ENCODE peak calls at places on chromosomes 11 and 22, in ten cellular contexts. I is Panc1, X is stomach, K is prostate gland, G is endothelial cell of umbilical vein, B is GM23338, L is upper lobe of left lung, M is GM12891, W is HL-60, J is transverse colon. N is an unnamed sample.

GRCh38 chr11:119323532-119324033 is 6.7 kb upstream of the MCAM start:
- DNase-seq in I (peak), X (peak), K (peak), G (peak), B (peak), L (no peak), M (no peak), W (peak), J (peak), N (peak)

GRCh38 chr22:26322179-26322905 is 106.7 kb upstream of the ASPHD2 start:
- DNase-seq in I (no peak), X (no peak), K (no peak), G (no peak), B (no peak), L (no peak), M (no peak), W (no peak), J (no peak), N (no peak)

GRCh38 chr22:17566776-17567175 is 3.5 kb downstream of the SLC25A18 start:
- DNase-seq in I (no peak), X (no peak), K (no peak), G (no peak), B (no peak), L (no peak), M (no peak), W (no peak), J (no peak), N (no peak)

GRCh38 chr11:37072538-37072937 is 474.5 kb upstream of the RAG2 start:
- DNase-seq in I (no peak), X (no peak), K (no peak), G (no peak), B (no peak), L (no peak), M (no peak), W (no peak), J (no peak), N (no peak)

GRCh38 chr11:60854847-60855725 is 664 bp downstream of the PTGDR2 start:
- DNase-seq in I (no peak), X (no peak), K (no peak), G (no peak), B (no peak), L (no peak), M (no peak), W (no peak), J (no peak), N (no peak)

GRCh38 chr11:3916962-3917361 is 61.5 kb downstream of the STIM1 start:
- DNase-seq in I (no peak), X (no peak), K (no peak), G (no peak), B (no peak), L (no peak), M (no peak), W (no peak), J (peak), N (no peak)

GRCh38 chr11:31804439-31805036 is 6.6 kb downstream of the PAX6 start:
- DNase-seq in I (no peak), X (no peak), K (no peak), G (no peak), B (peak), L (peak), M (no peak), W (peak), J (no peak), N (no peak)

GRCh38 chr11:33214187-33214586 is 43.0 kb upstream of the HIPK3 start:
- DNase-seq in I (no peak), X (no peak), K (no peak), G (no peak), B (no peak), L (no peak), M (no peak), W (peak), J (no peak), N (no peak)

GRCh38 chr11:47783087-47783610 is 16.0 kb upstream of the FNBP4 start:
- DNase-seq in I (no peak), X (no peak), K (no peak), G (peak), B (no peak), L (no peak), M (no peak), W (no peak), J (no peak), N (no peak)

GRCh38 chr11:104649002-104649401 is 249.3 kb downstream of the CASP12 start:
- DNase-seq in I (no peak), X (no peak), K (no peak), G (no peak), B (no peak), L (no peak), M (no peak), W (no peak), J (no peak), N (no peak)

GRCh38 chr11:66328307-66329144 is 7.7 kb downstream of the RIN1 start:
- DNase-seq in I (peak), X (peak), K (peak), G (peak), B (peak), L (peak), M (peak), W (peak), J (peak), N (peak)

GRCh38 chr11:72379384-72380131 is 54.8 kb downstream of the CLPB start:
- DNase-seq in I (no peak), X (no peak), K (no peak), G (no peak), B (no peak), L (no peak), M (no peak), W (no peak), J (no peak), N (no peak)

GRCh38 chr11:61747389-61748285 is 4.8 kb upstream of the MYRF start:
- DNase-seq in I (no peak), X (peak), K (peak), G (peak), B (peak), L (peak), M (peak), W (peak), J (peak), N (no peak)

GRCh38 chr22:19761500-19762314 is 1.1 kb downstream of the TBX1 start:
- DNase-seq in I (no peak), X (no peak), K (no peak), G (no peak), B (peak), L (peak), M (no peak), W (no peak), J (no peak), N (no peak)

GRCh38 chr11:119153049-119153818 is 4.4 kb downstream of the ABCG4 start:
- DNase-seq in I (no peak), X (no peak), K (no peak), G (no peak), B (peak), L (no peak), M (no peak), W (no peak), J (no peak), N (no peak)

GRCh38 chr11:128182844-128183243 is 404.5 kb downstream of the ETS1 start:
- DNase-seq in I (no peak), X (no peak), K (no peak), G (no peak), B (no peak), L (no peak), M (no peak), W (no peak), J (no peak), N (no peak)

GRCh38 chr22:43992331-43992821 is 31.7 kb upstream of the PARVB start:
- DNase-seq in I (no peak), X (no peak), K (no peak), G (no peak), B (no peak), L (no peak), M (no peak), W (no peak), J (no peak), N (no peak)

GRCh38 chr22:20509344-20510047 is 2.1 kb downstream of the MED15 start:
- DNase-seq in I (no peak), X (peak), K (peak), G (peak), B (peak), L (no peak), M (no peak), W (peak), J (peak), N (peak)

GRCh38 chr11:61911124-61911700 is 6.2 kb downstream of the RAB3IL1 start:
- DNase-seq in I (no peak), X (no peak), K (no peak), G (no peak), B (no peak), L (no peak), M (no peak), W (no peak), J (no peak), N (peak)

GRCh38 chr11:4531666-4532065 is 13.3 kb upstream of the OR52M1 start:
- DNase-seq in I (no peak), X (no peak), K (no peak), G (no peak), B (peak), L (peak), M (no peak), W (no peak), J (no peak), N (no peak)

GRCh38 chr11:59759900-59760299 is 4.7 kb downstream of the STX3 start:
- DNase-seq in I (no peak), X (no peak), K (no peak), G (no peak), B (no peak), L (no peak), M (no peak), W (no peak), J (no peak), N (no peak)

GRCh38 chr11:33723238-33723881 is 12.9 kb downstream of the CD59 start:
- DNase-seq in I (no peak), X (no peak), K (no peak), G (peak), B (no peak), L (no peak), M (no peak), W (peak), J (no peak), N (no peak)

GRCh38 chr11:126140932-126141291 is 70.5 kb downstream of the RPUSD4 start:
- DNase-seq in I (no peak), X (peak), K (peak), G (peak), B (no peak), L (no peak), M (no peak), W (no peak), J (peak), N (no peak)

GRCh38 chr11:72630104-72630852 is 43.9 kb downstream of the PDE2A start:
- DNase-seq in I (no peak), X (no peak), K (no peak), G (no peak), B (no peak), L (no peak), M (no peak), W (no peak), J (no peak), N (no peak)

GRCh38 chr11:63764201-63764711 is 4.3 kb downstream of the ZFTA start:
- DNase-seq in I (no peak), X (no peak), K (no peak), G (no peak), B (no peak), L (peak), M (no peak), W (no peak), J (peak), N (no peak)

GRCh38 chr11:22561283-22561682 is 64.3 kb downstream of the FANCF start:
- DNase-seq in I (no peak), X (no peak), K (no peak), G (no peak), B (no peak), L (no peak), M (no peak), W (no peak), J (no peak), N (no peak)

GRCh38 chr11:10934293-10934850 is 76.5 kb upstream of the ZBED5 start:
- DNase-seq in I (no peak), X (no peak), K (peak), G (peak), B (no peak), L (no peak), M (no peak), W (no peak), J (peak), N (no peak)

GRCh38 chr11:134027671-134028070 is 41.2 kb upstream of the JAM3 start:
- DNase-seq in I (no peak), X (no peak), K (no peak), G (no peak), B (no peak), L (no peak), M (no peak), W (no peak), J (no peak), N (no peak)

GRCh38 chr11:117180661-117181585 is 2.4 kb downstream of the SIDT2 start:
- DNase-seq in I (peak), X (peak), K (peak), G (peak), B (peak), L (no peak), M (peak), W (peak), J (peak), N (peak)

GRCh38 chr11:44110231-44110679 is 14.8 kb downstream of the EXT2 start:
- DNase-seq in I (no peak), X (peak), K (peak), G (peak), B (peak), L (no peak), M (peak), W (peak), J (peak), N (no peak)

GRCh38 chr11:134453441-134453840 is 41.4 kb upstream of the B3GAT1 start:
- DNase-seq in I (no peak), X (no peak), K (no peak), G (no peak), B (no peak), L (no peak), M (no peak), W (no peak), J (no peak), N (no peak)

GRCh38 chr11:126327280-126328000 is 23.6 kb downstream of the DCPS start:
- DNase-seq in I (no peak), X (no peak), K (no peak), G (no peak), B (no peak), L (no peak), M (no peak), W (no peak), J (no peak), N (no peak)

GRCh38 chr11:27972432-27973170 is 135.4 kb downstream of the KIF18A start:
- DNase-seq in I (no peak), X (no peak), K (no peak), G (no peak), B (no peak), L (no peak), M (no peak), W (no peak), J (no peak), N (no peak)

GRCh38 chr11:8867035-8867434 is 44.0 kb upstream of the AKIP1 start:
- DNase-seq in I (no peak), X (no peak), K (no peak), G (no peak), B (no peak), L (no peak), M (no peak), W (no peak), J (no peak), N (no peak)

GRCh38 chr11:125345706-125346561 is 150.1 kb downstream of the FEZ1 start:
- DNase-seq in I (no peak), X (peak), K (peak), G (peak), B (peak), L (no peak), M (peak), W (peak), J (peak), N (peak)

GRCh38 chr11:45227836-45228235 is 58.3 kb downstream of the SYT13 start:
- DNase-seq in I (no peak), X (no peak), K (no peak), G (no peak), B (no peak), L (peak), M (no peak), W (no peak), J (no peak), N (peak)
- TF ChIP-seq POLR2AphosphoS5 in I (no peak), X (no peak), K (no peak), G (no peak), B (no peak), L (no peak), M (no peak), W (no peak), J (no peak), N (no peak)

GRCh38 chr11:120816176-120816575 is 207.7 kb upstream of the TBCEL start:
- DNase-seq in I (no peak), X (no peak), K (no peak), G (no peak), B (no peak), L (no peak), M (no peak), W (no peak), J (no peak), N (no peak)
- TF ChIP-seq POLR2AphosphoS5 in I (no peak), X (no peak), K (no peak), G (no peak), B (no peak), L (no peak), M (no peak), W (no peak), J (no peak), N (no peak)

GRCh38 chr22:42909363-42910058 is 52.4 kb upstream of the ARFGAP3 start:
- DNase-seq in I (no peak), X (no peak), K (no peak), G (no peak), B (no peak), L (no peak), M (no peak), W (no peak), J (no peak), N (no peak)
- TF ChIP-seq POLR2AphosphoS5 in I (no peak), X (no peak), K (no peak), G (no peak), B (no peak), L (no peak), M (no peak), W (no peak), J (no peak), N (no peak)

DNA sequence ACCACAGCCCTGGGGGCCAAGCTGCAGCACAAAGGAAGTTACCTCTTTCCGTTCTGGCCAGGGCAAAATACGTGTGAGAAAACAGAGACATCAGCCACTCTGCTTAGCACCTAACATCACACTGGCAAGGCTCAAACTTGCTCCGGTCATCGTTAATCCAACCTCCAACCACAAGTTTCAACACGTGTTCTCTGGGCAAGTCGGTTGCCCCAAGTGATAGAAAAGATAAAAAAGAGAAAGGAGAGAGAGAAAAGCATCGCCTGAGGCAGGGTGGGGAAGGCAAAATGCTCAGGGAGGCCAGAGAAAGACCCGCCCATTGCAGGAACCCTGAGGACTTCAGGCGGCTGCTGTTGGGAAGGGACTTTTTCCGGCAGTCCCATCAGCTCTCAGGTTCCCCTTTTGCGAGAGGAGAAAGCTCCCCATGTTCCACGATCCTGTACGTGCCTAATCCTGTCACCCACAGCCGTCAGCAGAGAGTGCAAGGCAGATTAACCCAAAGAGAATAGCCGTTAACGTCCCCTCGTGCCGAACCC is 18.5 kb upstream of the B4GALNT4 start:
- DNase-seq in I (no peak), X (no peak), K (peak), G (no peak), B (peak), L (no peak), M (no peak), W (peak), J (no peak), N (peak)
- TF ChIP-seq POLR2AphosphoS5 in I (no peak), X (no peak), K (peak), G (no peak), B (no peak), L (no peak), M (no peak), W (peak), J (no peak), N (no peak)

GRCh38 chr22:50670914-50671538 is 1.6 kb upstream of the SHANK3 start:
- DNase-seq in I (no peak), X (no peak), K (no peak), G (no peak), B (no peak), L (no peak), M (no peak), W (no peak), J (no peak), N (no peak)
- TF ChIP-seq POLR2AphosphoS5 in I (no peak), X (no peak), K (no peak), G (no peak), B (no peak), L (no peak), M (no peak), W (no peak), J (no peak), N (no peak)

GRCh38 chr22:28799125-28799833 is 1.1 kb downstream of the XBP1 start:
- DNase-seq in I (peak), X (no peak), K (peak), G (peak), B (peak), L (no peak), M (no peak), W (peak), J (peak), N (peak)
- TF ChIP-seq POLR2AphosphoS5 in I (no peak), X (peak), K (peak), G (peak), B (no peak), L (peak), M (no peak), W (peak), J (peak), N (peak)

GRCh38 chr11:35185696-35186095 is 46.7 kb downstream of the CD44 start:
- DNase-seq in I (no peak), X (no peak), K (no peak), G (no peak), B (no peak), L (no peak), M (no peak), W (no peak), J (no peak), N (no peak)
- TF ChIP-seq POLR2AphosphoS5 in I (no peak), X (no peak), K (no peak), G (no peak), B (no peak), L (no peak), M (no peak), W (no peak), J (no peak), N (no peak)

DNA sequence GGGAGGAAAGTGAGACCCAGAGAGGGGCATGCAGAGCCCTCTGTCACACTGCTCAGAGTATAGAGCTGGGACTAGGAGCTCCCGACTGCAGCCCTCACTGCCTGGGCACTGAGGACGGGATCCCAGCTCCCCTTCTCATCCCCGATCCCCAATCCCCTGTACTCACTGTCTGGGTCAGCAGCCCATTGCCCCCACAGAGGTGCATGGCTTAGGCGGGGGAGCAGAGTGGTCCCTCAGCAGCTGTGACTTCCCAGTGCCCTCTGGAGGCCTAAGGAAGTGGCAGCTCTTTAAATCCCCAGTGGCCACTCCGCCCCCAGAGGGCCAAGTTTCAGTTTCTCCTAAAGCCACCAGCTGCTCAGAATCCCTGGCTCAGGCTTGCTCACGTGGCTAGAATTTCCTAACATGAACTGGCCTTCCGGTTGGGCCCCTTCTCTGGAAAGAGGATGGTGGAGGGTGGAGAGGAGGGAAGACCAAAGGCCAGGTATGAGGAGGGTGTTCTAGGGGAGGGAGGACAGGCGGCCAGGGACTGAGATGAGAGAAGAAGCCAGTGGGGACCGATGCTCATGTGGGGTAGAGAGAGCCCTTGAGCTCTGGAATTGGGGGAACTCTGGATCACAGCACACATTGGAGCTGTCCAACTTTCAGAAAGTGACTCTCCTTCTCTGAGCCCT is at the start of gene BATF2:
- DNase-seq in I (no peak), X (peak), K (peak), G (peak), B (peak), L (no peak), M (no peak), W (peak), J (peak), N (no peak)
- TF ChIP-seq POLR2AphosphoS5 in I (no peak), X (peak), K (peak), G (peak), B (peak), L (peak), M (no peak), W (no peak), J (peak), N (no peak)